ENCODE peak calls at places on chromosomes 7 and 10, in eight cellular contexts. H, B, I, D, Q, V, R and T are unnamed samples.

GRCh38 chr7:119377-120163 is 72.8 kb upstream of the FAM20C start:
- DNase-seq in H (no peak), B (no peak), I (no peak), D (no peak), Q (no peak), V (no peak), R (no peak), T (peak)

GRCh38 chr10:70267161-70267933 is 16.5 kb downstream of the NPFFR1 start:
- DNase-seq in H (no peak), B (no peak), I (no peak), D (peak), Q (no peak), V (no peak), R (peak), T (no peak)

GRCh38 chr7:24346716-24347115 is 62.7 kb downstream of the NPY start:
- DNase-seq in H (no peak), B (no peak), I (no peak), D (no peak), Q (no peak), V (no peak), R (no peak), T (no peak)

GRCh38 chr7:135930565-135931423 is 46.4 kb downstream of the MTPN start:
- DNase-seq in H (no peak), B (no peak), I (no peak), D (no peak), Q (no peak), V (no peak), R (peak), T (no peak)

GRCh38 chr10:46216836-46217748 is 69.7 kb upstream of the ANTXRL start:
- DNase-seq in H (no peak), B (no peak), I (peak), D (no peak), Q (no peak), V (no peak), R (no peak), T (no peak)

GRCh38 chr10:112952282-112952991 is 2.4 kb downstream of the TCF7L2 start:
- DNase-seq in H (no peak), B (no peak), I (no peak), D (no peak), Q (no peak), V (no peak), R (peak), T (no peak)

GRCh38 chr7:20152511-20152910 is 64.7 kb downstream of the MACC1 start:
- DNase-seq in H (no peak), B (no peak), I (no peak), D (no peak), Q (no peak), V (no peak), R (no peak), T (no peak)

GRCh38 chr7:101395376-101395775 is 32.7 kb downstream of the COL26A1 start:
- DNase-seq in H (no peak), B (no peak), I (no peak), D (no peak), Q (no peak), V (no peak), R (no peak), T (no peak)